ENCODE peak calls at places on chromosomes 16 and 17, in five cellular contexts. O is BE2C, R is breast epithelium, Q is kidney epithelial cell, P is heart left ventricle. I is an unnamed sample.

GRCh38 chr16:56892705-56893104 is 27.7 kb downstream of the SLC12A3 start:
- DNase-seq in Q (no peak), P (no peak), O (no peak), R (no peak), I (no peak)

GRCh38 chr17:79513805-79514535 is 96.9 kb downstream of the RBFOX3 start:
- DNase-seq in O (no peak), Q (no peak), P (no peak), R (no peak), I (no peak)

GRCh38 chr16:1723450-1724147 is 17.6 kb downstream of the MAPK8IP3 start:
- DNase-seq in R (no peak), Q (no peak), P (no peak), O (peak; percentile 52), I (no peak)

GRCh38 chr16:17845031-17845430 is 374.3 kb upstream of the XYLT1 start:
- DNase-seq in Q (no peak), O (no peak), P (no peak), R (no peak), I (no peak)

GRCh38 chr16:58502217-58502921 is 2.4 kb downstream of the NDRG4 start:
- DNase-seq in P (no peak), Q (no peak), R (peak; percentile 40), O (no peak), I (no peak)

GRCh38 chr17:65774787-65775186 is 213.3 kb upstream of the AXIN2 start:
- DNase-seq in P (no peak), R (no peak), O (no peak), Q (no peak), I (no peak)

GRCh38 chr17:67830440-67830839 is 5.1 kb downstream of the BPTF start:
- DNase-seq in O (no peak), Q (no peak), R (no peak), P (no peak), I (no peak)

GRCh38 chr17:83161298-83162034 is 82.1 kb downstream of the METRNL start:
- DNase-seq in O (no peak), Q (no peak), R (peak; percentile 48), P (no peak), I (no peak)

GRCh38 chr17:80959330-80960036 is 32.2 kb upstream of the CHMP6 start:
- DNase-seq in R (peak; percentile 65), O (peak; percentile 97), Q (no peak), P (peak; percentile 89), I (no peak)

GRCh38 chr16:88905563-88905962 is 39.1 kb upstream of the PABPN1L start:
- DNase-seq in P (no peak), R (no peak), Q (no peak), O (peak; percentile 59), I (no peak)

GRCh38 chr17:40555296-40556190 is 9.7 kb downstream of the CCR7 start:
- DNase-seq in Q (no peak), O (no peak), P (no peak), R (no peak), I (no peak)

GRCh38 chr17:78137392-78138203 is 7.0 kb downstream of the TMC8 start:
- DNase-seq in Q (no peak), O (peak; percentile 27), R (no peak), P (no peak), I (no peak)

GRCh38 chr17:48613862-48614694 is 1.0 kb downstream of the HOXB8 start:
- DNase-seq in P (no peak), Q (no peak), O (peak; percentile 27), R (no peak), I (no peak)

GRCh38 chr17:17144916-17145665 is 61.0 kb downstream of the PLD6 start:
- DNase-seq in Q (no peak), O (no peak), R (no peak), P (no peak), I (no peak)

GRCh38 chr16:58236831-58237230 is 38.9 kb upstream of the CSNK2A2 start:
- DNase-seq in O (no peak), R (no peak), P (no peak), Q (no peak), I (no peak)

GRCh38 chr17:16285646-16286008 is 67.6 kb downstream of the CENPV start:
- DNase-seq in Q (no peak), O (no peak), R (no peak), P (no peak), I (no peak)

GRCh38 chr17:2393184-2393953 is 7.5 kb downstream of the MNT start:
- DNase-seq in Q (no peak), P (peak; percentile 93), R (peak; percentile 88), O (peak; percentile 87), I (no peak)

GRCh38 chr17:77942111-77942988 is 16.2 kb upstream of the TNRC6C start:
- DNase-seq in Q (no peak), O (no peak), P (peak; percentile 18), R (peak; percentile 62), I (no peak)

GRCh38 chr16:48831081-48831722 is 221.2 kb upstream of the N4BP1 start:
- DNase-seq in R (no peak), P (no peak), O (no peak), Q (no peak), I (no peak)

GRCh38 chr17:68820825-68821481 is 134.2 kb downstream of the ABCA8 start:
- DNase-seq in P (no peak), O (no peak), R (no peak), Q (no peak), I (no peak)

GRCh38 chr17:54172654-54173316 is 350.1 kb downstream of the KIF2B start:
- DNase-seq in Q (no peak), R (no peak), P (no peak), O (peak; percentile 23), I (no peak)

GRCh38 chr16:87305505-87306391 is 11.4 kb downstream of the C16orf95 start:
- DNase-seq in P (no peak), R (no peak), O (peak; percentile 66), Q (no peak), I (no peak)

GRCh38 chr17:59778996-59779395 is 71.5 kb downstream of the VMP1 start:
- DNase-seq in O (no peak), P (no peak), R (no peak), Q (no peak), I (no peak)

GRCh38 chr16:15509051-15509592 is 74.7 kb downstream of the BMERB1 start:
- DNase-seq in P (no peak), O (no peak), Q (no peak), R (peak; percentile 54), I (no peak)

GRCh38 chr17:48388955-48389764 is 40.9 kb downstream of the SKAP1 start:
- DNase-seq in R (no peak), Q (no peak), P (no peak), O (no peak), I (no peak)

GRCh38 chr17:78736526-78737079 is 45.5 kb downstream of the CYTH1 start:
- DNase-seq in Q (no peak), R (peak; percentile 87), P (peak; percentile 81), O (peak; percentile 84), I (no peak)

GRCh38 chr17:55814377-55814776 is 63.5 kb downstream of the PCTP start:
- DNase-seq in O (no peak), R (no peak), P (peak; percentile 41), Q (no peak), I (no peak)

GRCh38 chr16:2475413-2476344 is 752 bp downstream of the TBC1D24 start:
- DNase-seq in P (no peak), R (no peak), Q (no peak), O (no peak), I (no peak)

GRCh38 chr17:13407381-13407780 is 194.3 kb downstream of the HS3ST3A1 start:
- DNase-seq in P (no peak), Q (no peak), O (no peak), R (no peak), I (no peak)

GRCh38 chr16:50640391-50640790 is 40.7 kb downstream of the SNX20 start:
- DNase-seq in Q (peak; percentile 16), O (no peak), R (no peak), P (no peak), I (no peak)

GRCh38 chr17:9367186-9367585 is 208.4 kb downstream of the STX8 start:
- DNase-seq in Q (no peak), R (no peak), P (peak; percentile 48), O (no peak), I (no peak)

GRCh38 chr17:83204230-83204725 is 124.9 kb downstream of the METRNL start:
- DNase-seq in P (no peak), R (no peak), O (no peak), Q (no peak), I (no peak)

GRCh38 chr17:77306790-77307478 is 166.2 kb downstream of the SEC14L1 start:
- DNase-seq in R (no peak), Q (no peak), O (no peak), P (no peak), I (no peak)

GRCh38 chr16:78249056-78249455 is 149.6 kb downstream of the WWOX start:
- DNase-seq in Q (no peak), R (no peak), P (no peak), O (no peak), I (no peak)

GRCh38 chr16:1791943-1792812 is 1.3 kb downstream of the IGFALS start:
- DNase-seq in P (peak; percentile 6), Q (no peak), O (peak; percentile 36), R (no peak), I (no peak)

GRCh38 chr16:10086620-10087019 is 95.6 kb downstream of the GRIN2A start:
- DNase-seq in R (no peak), Q (no peak), O (no peak), P (peak; percentile 10), I (no peak)

GRCh38 chr16:90008708-90009145 is 10.5 kb downstream of the DBNDD1 start:
- DNase-seq in R (no peak), P (no peak), Q (no peak), O (no peak), I (no peak)

GRCh38 chr17:77546772-77547201 is 406.0 kb downstream of the SEC14L1 start:
- DNase-seq in P (no peak), O (no peak), R (no peak), Q (no peak), I (no peak)

GRCh38 chr16:709651-710499 is 4.3 kb upstream of the FBXL16 start:
- DNase-seq in Q (no peak), P (peak; percentile 68), R (no peak), O (peak; percentile 95), I (no peak)

GRCh38 chr17:46865100-46865499 is 13.7 kb downstream of the WNT9B start:
- DNase-seq in Q (no peak), P (no peak), O (no peak), R (no peak), I (no peak)
- H3K27me3 ChIP-seq in Q (peaks cover 12% of the 10 kb centered on the region), P (peaks cover 2% of the 10 kb centered on the region), O (no peaks in the 10 kb centered on the region), R (no peaks in the 10 kb centered on the region), I (no peaks in the 10 kb centered on the region)

GRCh38 chr17:49971848-49972485 is 3.0 kb downstream of the DLX4 start:
- DNase-seq in Q (no peak), P (no peak), R (no peak), O (peak; percentile 47), I (no peak)
- H3K27me3 ChIP-seq in Q (peaks cover 94% of the 10 kb centered on the region), P (peaks cover 92% of the 10 kb centered on the region), R (peaks cover 11% of the 10 kb centered on the region), O (peaks cover 74% of the 10 kb centered on the region), I (peaks cover 45% of the 10 kb centered on the region)

GRCh38 chr16:5377280-5377898 is 279.8 kb upstream of the EEF2KMT start:
- DNase-seq in R (no peak), Q (no peak), P (no peak), O (no peak), I (no peak)
- H3K27me3 ChIP-seq in R (no peaks in the 10 kb centered on the region), Q (no peaks in the 10 kb centered on the region), P (no peaks in the 10 kb centered on the region), O (no peaks in the 10 kb centered on the region), I (peaks cover 37% of the 10 kb centered on the region)

GRCh38 chr17:63525190-63525946 is 2.2 kb downstream of the KCNH6 start:
- DNase-seq in Q (no peak), P (no peak), O (no peak), R (no peak), I (no peak)
- H3K27me3 ChIP-seq in Q (peaks cover 31% of the 10 kb centered on the region), P (peaks cover 5% of the 10 kb centered on the region), O (no peaks in the 10 kb centered on the region), R (no peaks in the 10 kb centered on the region), I (no peaks in the 10 kb centered on the region)